ENCODE peak calls at places on chromosomes 3 and 15, in eight cellular contexts. One of them, this sample, is unnamed.

GRCh38 chr15:60001642-60002527 is 2.2 kb upstream of the FOXB1 start:
- DNase-seq in esophagus squamous epithelium: no peak
- DNase-seq in fibroblast of villous mesenchyme: no peak
- DNase-seq in lower leg skin: no peak
- DNase-seq in left lung: no peak
- DNase-seq in IMR-90: no peak
- DNase-seq in AG09309: no peak
- DNase-seq in AG04450: no peak
- DNase-seq in this sample: no peak

GRCh38 chr3:46665763-46666470 is 27.6 kb downstream of the ALS2CL start:
- DNase-seq in lower leg skin: peak
- DNase-seq in AG09309: no peak
- DNase-seq in IMR-90: no peak
- DNase-seq in AG04450: no peak
- DNase-seq in left lung: no peak
- DNase-seq in esophagus squamous epithelium: no peak
- DNase-seq in fibroblast of villous mesenchyme: no peak
- DNase-seq in this sample: no peak

GRCh38 chr3:141538568-141538967 is 51.7 kb downstream of the RASA2 start:
- DNase-seq in left lung: no peak
- DNase-seq in IMR-90: no peak
- DNase-seq in esophagus squamous epithelium: no peak
- DNase-seq in fibroblast of villous mesenchyme: peak
- DNase-seq in AG04450: no peak
- DNase-seq in lower leg skin: no peak
- DNase-seq in AG09309: no peak
- DNase-seq in this sample: no peak

GRCh38 chr3:142209655-142210054 is 15.7 kb downstream of the GK5 start:
- DNase-seq in IMR-90: peak
- DNase-seq in fibroblast of villous mesenchyme: peak
- DNase-seq in AG09309: peak
- DNase-seq in lower leg skin: no peak
- DNase-seq in AG04450: no peak
- DNase-seq in left lung: no peak
- DNase-seq in esophagus squamous epithelium: no peak
- DNase-seq in this sample: no peak

GRCh38 chr15:22735781-22736180 is 50.7 kb upstream of the NIPA1 start:
- DNase-seq in AG09309: peak
- DNase-seq in lower leg skin: no peak
- DNase-seq in IMR-90: peak
- DNase-seq in left lung: no peak
- DNase-seq in fibroblast of villous mesenchyme: peak
- DNase-seq in esophagus squamous epithelium: no peak
- DNase-seq in AG04450: no peak
- DNase-seq in this sample: no peak

GRCh38 chr3:177256991-177257390 is 59.7 kb upstream of the TBL1XR1 start:
- DNase-seq in fibroblast of villous mesenchyme: peak
- DNase-seq in left lung: no peak
- DNase-seq in AG09309: no peak
- DNase-seq in esophagus squamous epithelium: no peak
- DNase-seq in lower leg skin: no peak
- DNase-seq in AG04450: no peak
- DNase-seq in IMR-90: no peak
- DNase-seq in this sample: no peak

GRCh38 chr3:54962200-54962599 is 34.3 kb upstream of the LRTM1 start:
- DNase-seq in AG09309: no peak
- DNase-seq in left lung: no peak
- DNase-seq in lower leg skin: no peak
- DNase-seq in AG04450: no peak
- DNase-seq in IMR-90: no peak
- DNase-seq in esophagus squamous epithelium: no peak
- DNase-seq in fibroblast of villous mesenchyme: no peak
- DNase-seq in this sample: no peak

GRCh38 chr3:106425021-106425420 is 556.2 kb upstream of the CBLB start:
- DNase-seq in IMR-90: peak
- DNase-seq in AG04450: peak
- DNase-seq in esophagus squamous epithelium: no peak
- DNase-seq in AG09309: peak
- DNase-seq in left lung: no peak
- DNase-seq in lower leg skin: no peak
- DNase-seq in fibroblast of villous mesenchyme: peak
- DNase-seq in this sample: no peak

GRCh38 chr3:20575153-20575552 is 389.1 kb upstream of the SGO1 start:
- DNase-seq in AG09309: peak
- DNase-seq in IMR-90: peak
- DNase-seq in fibroblast of villous mesenchyme: peak
- DNase-seq in AG04450: peak
- DNase-seq in esophagus squamous epithelium: no peak
- DNase-seq in lower leg skin: no peak
- DNase-seq in left lung: no peak
- DNase-seq in this sample: no peak

GRCh38 chr3:137105277-137105977 is 147.6 kb downstream of the IL20RB start:
- DNase-seq in fibroblast of villous mesenchyme: peak
- DNase-seq in esophagus squamous epithelium: no peak
- DNase-seq in IMR-90: peak
- DNase-seq in left lung: no peak
- DNase-seq in AG09309: peak
- DNase-seq in AG04450: peak
- DNase-seq in lower leg skin: no peak
- DNase-seq in this sample: peak

GRCh38 chr15:49815937-49816336 is 195.1 kb downstream of the DTWD1 start:
- DNase-seq in lower leg skin: no peak
- DNase-seq in IMR-90: peak
- DNase-seq in fibroblast of villous mesenchyme: peak
- DNase-seq in AG04450: no peak
- DNase-seq in left lung: no peak
- DNase-seq in AG09309: peak
- DNase-seq in esophagus squamous epithelium: no peak
- DNase-seq in this sample: peak

GRCh38 chr3:172155880-172156279 is 116.5 kb downstream of the FNDC3B start:
- DNase-seq in AG04450: no peak
- DNase-seq in left lung: no peak
- DNase-seq in esophagus squamous epithelium: no peak
- DNase-seq in lower leg skin: no peak
- DNase-seq in AG09309: no peak
- DNase-seq in IMR-90: no peak
- DNase-seq in fibroblast of villous mesenchyme: no peak
- DNase-seq in this sample: no peak

GRCh38 chr15:64767203-64767602 is 8.2 kb downstream of the RBPMS2 start:
- DNase-seq in left lung: no peak
- DNase-seq in fibroblast of villous mesenchyme: no peak
- DNase-seq in AG09309: no peak
- DNase-seq in esophagus squamous epithelium: no peak
- DNase-seq in IMR-90: no peak
- DNase-seq in AG04450: no peak
- DNase-seq in lower leg skin: no peak
- DNase-seq in this sample: peak

GRCh38 chr3:142495103-142495502 is 47.3 kb upstream of the XRN1 start:
- DNase-seq in fibroblast of villous mesenchyme: no peak
- DNase-seq in left lung: no peak
- DNase-seq in AG09309: no peak
- DNase-seq in AG04450: no peak
- DNase-seq in lower leg skin: no peak
- DNase-seq in esophagus squamous epithelium: no peak
- DNase-seq in IMR-90: no peak
- DNase-seq in this sample: no peak

GRCh38 chr15:101107625-101108457 is 144.0 kb downstream of the CHSY1 start:
- DNase-seq in lower leg skin: no peak
- DNase-seq in esophagus squamous epithelium: no peak
- DNase-seq in AG04450: no peak
- DNase-seq in AG09309: no peak
- DNase-seq in fibroblast of villous mesenchyme: no peak
- DNase-seq in IMR-90: no peak
- DNase-seq in left lung: no peak
- DNase-seq in this sample: no peak

GRCh38 chr15:40081691-40082194 is 26.9 kb downstream of the BMF start:
- DNase-seq in fibroblast of villous mesenchyme: peak
- DNase-seq in lower leg skin: peak
- DNase-seq in AG09309: no peak
- DNase-seq in esophagus squamous epithelium: no peak
- DNase-seq in left lung: peak
- DNase-seq in AG04450: no peak
- DNase-seq in IMR-90: peak
- DNase-seq in this sample: no peak

GRCh38 chr3:52315977-52316764 is at the start of gene DNAH1:
- DNase-seq in fibroblast of villous mesenchyme: no peak
- DNase-seq in AG09309: no peak
- DNase-seq in IMR-90: no peak
- DNase-seq in AG04450: no peak
- DNase-seq in lower leg skin: no peak
- DNase-seq in esophagus squamous epithelium: no peak
- DNase-seq in left lung: no peak
- DNase-seq in this sample: no peak

GRCh38 chr15:80694624-80695098 is 449 bp upstream of the ABHD17C start:
- DNase-seq in IMR-90: peak
- DNase-seq in left lung: no peak
- DNase-seq in fibroblast of villous mesenchyme: no peak
- DNase-seq in lower leg skin: no peak
- DNase-seq in esophagus squamous epithelium: no peak
- DNase-seq in AG04450: no peak
- DNase-seq in AG09309: no peak
- DNase-seq in this sample: peak

GRCh38 chr3:193522473-193522872 is 32.2 kb downstream of the ATP13A4 start:
- DNase-seq in fibroblast of villous mesenchyme: no peak
- DNase-seq in IMR-90: no peak
- DNase-seq in left lung: no peak
- DNase-seq in AG04450: no peak
- DNase-seq in AG09309: no peak
- DNase-seq in lower leg skin: no peak
- DNase-seq in esophagus squamous epithelium: no peak
- DNase-seq in this sample: no peak

GRCh38 chr3:149816986-149817385 is 4.0 kb downstream of the RNF13 start:
- DNase-seq in fibroblast of villous mesenchyme: peak
- DNase-seq in left lung: no peak
- DNase-seq in esophagus squamous epithelium: no peak
- DNase-seq in AG09309: no peak
- DNase-seq in AG04450: no peak
- DNase-seq in IMR-90: peak
- DNase-seq in lower leg skin: no peak
- DNase-seq in this sample: peak

GRCh38 chr3:149815728-149816127 is 2.7 kb downstream of the RNF13 start:
- DNase-seq in AG09309: no peak
- DNase-seq in left lung: no peak
- DNase-seq in fibroblast of villous mesenchyme: no peak
- DNase-seq in esophagus squamous epithelium: no peak
- DNase-seq in AG04450: no peak
- DNase-seq in lower leg skin: no peak
- DNase-seq in IMR-90: no peak
- DNase-seq in this sample: no peak

GRCh38 chr3:149813367-149814281 is 609 bp downstream of the RNF13 start:
- DNase-seq in IMR-90: peak
- DNase-seq in left lung: no peak
- DNase-seq in AG09309: no peak
- DNase-seq in lower leg skin: no peak
- DNase-seq in fibroblast of villous mesenchyme: peak
- DNase-seq in esophagus squamous epithelium: no peak
- DNase-seq in AG04450: no peak
- DNase-seq in this sample: peak

GRCh38 chr3:149816326-149816725 is 3.3 kb downstream of the RNF13 start:
- DNase-seq in esophagus squamous epithelium: no peak
- DNase-seq in AG09309: no peak
- DNase-seq in fibroblast of villous mesenchyme: no peak
- DNase-seq in AG04450: no peak
- DNase-seq in left lung: no peak
- DNase-seq in IMR-90: no peak
- DNase-seq in lower leg skin: no peak
- DNase-seq in this sample: no peak

GRCh38 chr3:149815318-149815717 is 2.3 kb downstream of the RNF13 start:
- DNase-seq in AG04450: no peak
- DNase-seq in IMR-90: no peak
- DNase-seq in fibroblast of villous mesenchyme: no peak
- DNase-seq in esophagus squamous epithelium: no peak
- DNase-seq in left lung: no peak
- DNase-seq in lower leg skin: no peak
- DNase-seq in AG09309: no peak
- DNase-seq in this sample: no peak
- H3K4me3 ChIP-seq in AG04450: no peak
- H3K4me3 ChIP-seq in IMR-90: no peak
- H3K4me3 ChIP-seq in fibroblast of villous mesenchyme: no peak
- H3K4me3 ChIP-seq in esophagus squamous epithelium: no peak
- H3K4me3 ChIP-seq in left lung: no peak
- H3K4me3 ChIP-seq in lower leg skin: no peak
- H3K4me3 ChIP-seq in AG09309: no peak
- H3K4me3 ChIP-seq in this sample: peak

DNA sequence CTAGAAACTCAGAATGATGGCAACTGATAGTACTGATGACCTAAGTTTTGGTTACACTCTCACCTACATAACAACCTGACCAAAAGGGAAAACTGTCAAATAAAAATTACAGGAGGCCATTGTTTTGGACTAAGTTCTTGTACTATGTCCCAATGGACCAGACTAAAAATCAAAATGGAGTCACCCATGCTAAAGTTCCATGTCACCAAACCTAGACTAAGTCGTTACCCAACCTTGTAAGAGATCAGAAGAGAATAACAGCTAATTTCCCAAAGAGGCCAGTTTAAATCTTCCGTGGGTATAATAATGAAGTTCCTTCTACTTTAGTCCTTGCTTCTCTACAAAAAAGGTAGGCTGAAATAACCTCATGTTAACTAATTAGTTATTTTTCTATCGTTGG is 12.3 kb downstream of the THOC7 start:
- DNase-seq in fibroblast of villous mesenchyme: no peak
- DNase-seq in left lung: no peak
- DNase-seq in esophagus squamous epithelium: no peak
- DNase-seq in lower leg skin: no peak
- DNase-seq in AG04450: no peak
- DNase-seq in IMR-90: no peak
- DNase-seq in AG09309: no peak
- DNase-seq in this sample: no peak
- TF ChIP-seq CTCF in fibroblast of villous mesenchyme: no peak
- TF ChIP-seq CTCF in left lung: no peak
- TF ChIP-seq CTCF in esophagus squamous epithelium: no peak
- TF ChIP-seq CTCF in lower leg skin: no peak
- TF ChIP-seq CTCF in AG04450: no peak
- TF ChIP-seq CTCF in IMR-90: no peak
- TF ChIP-seq CTCF in AG09309: no peak
- TF ChIP-seq CTCF in this sample: no peak

GRCh38 chr15:75203908-75204263 is 2.2 kb downstream of the C15orf39 start:
- DNase-seq in fibroblast of villous mesenchyme: peak
- DNase-seq in esophagus squamous epithelium: no peak
- DNase-seq in IMR-90: no peak
- DNase-seq in left lung: no peak
- DNase-seq in lower leg skin: no peak
- DNase-seq in AG04450: no peak
- DNase-seq in AG09309: no peak
- DNase-seq in this sample: peak
- H3K4me3 ChIP-seq in fibroblast of villous mesenchyme: peak
- H3K4me3 ChIP-seq in esophagus squamous epithelium: peak
- H3K4me3 ChIP-seq in IMR-90: no peak
- H3K4me3 ChIP-seq in left lung: peak
- H3K4me3 ChIP-seq in lower leg skin: no peak
- H3K4me3 ChIP-seq in AG04450: peak
- H3K4me3 ChIP-seq in AG09309: peak
- H3K4me3 ChIP-seq in this sample: peak

DNA sequence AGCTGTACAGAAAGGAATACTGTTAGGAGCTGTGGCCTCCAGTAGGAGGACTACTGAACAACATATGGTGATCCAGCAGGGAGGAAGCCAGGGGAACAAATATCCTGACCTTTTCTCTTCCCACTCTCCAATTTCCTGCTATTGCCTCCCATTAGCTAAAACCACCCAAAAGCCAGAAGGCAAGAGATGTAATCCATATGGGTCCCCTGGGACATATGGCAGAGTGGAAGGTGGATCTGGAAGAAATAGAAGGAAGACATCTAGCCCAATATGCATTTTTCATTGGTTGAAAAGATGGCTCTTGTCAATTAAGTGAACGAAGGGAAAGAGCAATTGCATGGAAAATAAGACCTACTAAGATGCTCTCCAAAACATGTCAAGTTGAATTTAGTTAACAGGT is 167.2 kb downstream of the CNTN3 start:
- DNase-seq in esophagus squamous epithelium: no peak
- DNase-seq in AG09309: no peak
- DNase-seq in lower leg skin: no peak
- DNase-seq in fibroblast of villous mesenchyme: no peak
- DNase-seq in AG04450: no peak
- DNase-seq in IMR-90: no peak
- DNase-seq in left lung: no peak
- DNase-seq in this sample: no peak
- TF ChIP-seq CTCF in esophagus squamous epithelium: no peak
- TF ChIP-seq CTCF in AG09309: peak
- TF ChIP-seq CTCF in lower leg skin: no peak
- TF ChIP-seq CTCF in fibroblast of villous mesenchyme: no peak
- TF ChIP-seq CTCF in AG04450: no peak
- TF ChIP-seq CTCF in IMR-90: no peak
- TF ChIP-seq CTCF in left lung: no peak
- TF ChIP-seq CTCF in this sample: no peak